ENCODE peak calls at places on chromosomes 6 and 20, in eight cellular contexts. E, A, V, Y, L, B, Q and H are unnamed samples.

GRCh38 chr6:153160221-153160620 is 29.1 kb upstream of the RGS17 start:
- DNase-seq in A (no peak), E (no peak), L (no peak), B (no peak), Q (peak; percentile 10), V (no peak), Y (no peak), H (no peak)

GRCh38 chr6:152573762-152574161 is 63.4 kb downstream of the SYNE1 start:
- DNase-seq in Q (peak; percentile 18), L (no peak), V (no peak), Y (no peak), E (no peak), A (no peak), B (no peak), H (no peak)

GRCh38 chr6:156809034-156809433 is 31.9 kb downstream of the ARID1B start:
- DNase-seq in A (no peak), Y (no peak), B (no peak), Q (peak; percentile 55), E (no peak), L (no peak), V (no peak), H (no peak)

GRCh38 chr6:149454405-149454848 is 30.4 kb downstream of the ZC3H12D start:
- DNase-seq in L (no peak), V (no peak), A (no peak), Y (no peak), B (peak; percentile 52), Q (peak; percentile 84), E (no peak), H (no peak)

GRCh38 chr6:130115036-130115435 is 96.7 kb downstream of the L3MBTL3 start:
- DNase-seq in L (no peak), A (no peak), B (no peak), V (no peak), Y (no peak), E (no peak), Q (no peak), H (no peak)

GRCh38 chr6:26350858-26351543 is 14.0 kb upstream of the BTN3A2 start:
- DNase-seq in Y (no peak), E (no peak), Q (no peak), A (no peak), B (no peak), V (no peak), L (no peak), H (no peak)

GRCh38 chr6:141685416-141685815 is 447.3 kb upstream of the GJE1 start:
- DNase-seq in L (no peak), V (no peak), E (no peak), B (no peak), Q (peak; percentile 25), A (no peak), Y (no peak), H (no peak)

GRCh38 chr20:58330229-58330628 is 20.7 kb downstream of the RAB22A start:
- DNase-seq in Q (no peak), V (no peak), L (no peak), Y (no peak), A (no peak), E (no peak), B (no peak), H (no peak)

GRCh38 chr6:157728183-157728881 is 94.7 kb upstream of the SNX9 start:
- DNase-seq in Q (no peak), B (no peak), V (no peak), Y (no peak), A (no peak), L (no peak), E (no peak), H (no peak)

GRCh38 chr6:84066536-84066935 is 33.0 kb downstream of the MRAP2 start:
- DNase-seq in E (no peak), V (no peak), Q (no peak), Y (no peak), B (no peak), A (no peak), L (no peak), H (no peak)

GRCh38 chr6:7146079-7146828 is 38.5 kb downstream of the RREB1 start:
- DNase-seq in V (no peak), A (no peak), E (no peak), Y (no peak), Q (peak; percentile 80), B (no peak), L (no peak), H (no peak)

GRCh38 chr6:158825951-158826306 is 6.8 kb upstream of the EZR start:
- DNase-seq in Y (no peak), B (no peak), Q (peak; percentile 75), A (no peak), E (no peak), L (no peak), V (no peak), H (no peak)

GRCh38 chr20:12057778-12058177 is 140.1 kb downstream of the BTBD3 start:
- DNase-seq in V (peak; percentile 9), Y (no peak), L (no peak), B (no peak), A (no peak), E (no peak), Q (no peak), H (no peak)

GRCh38 chr20:46400828-46401477 is 5.5 kb downstream of the ELMO2 start:
- DNase-seq in Q (peak; percentile 46), Y (no peak), E (no peak), L (no peak), B (no peak), A (no peak), V (peak; percentile 28), H (no peak)

GRCh38 chr20:62709537-62709905 is 885 bp downstream of the NTSR1 start:
- DNase-seq in V (no peak), B (no peak), A (peak; percentile 37), Q (no peak), L (no peak), Y (no peak), E (no peak), H (no peak)

GRCh38 chr6:34243131-34243771 is 5.6 kb downstream of the SMIM29 start:
- DNase-seq in L (no peak), E (no peak), Y (no peak), A (no peak), V (no peak), B (no peak), Q (peak; percentile 77), H (no peak)

GRCh38 chr6:155586036-155586557 is 130.5 kb upstream of the NOX3 start:
- DNase-seq in B (no peak), A (no peak), Q (no peak), E (no peak), Y (no peak), V (no peak), L (no peak), H (no peak)

GRCh38 chr6:92122746-92123145 is 1296.6 kb downstream of the EPHA7 start:
- DNase-seq in Y (no peak), L (no peak), V (peak; percentile 25), E (no peak), A (no peak), B (no peak), Q (peak; percentile 1), H (no peak)

GRCh38 chr20:6122873-6123649 is at the start of gene FERMT1:
- DNase-seq in L (peak; percentile 45), Y (no peak), A (peak; percentile 89), B (peak; percentile 88), Q (peak; percentile 54), E (peak; percentile 51), V (peak; percentile 80), H (peak; percentile 71)

GRCh38 chr6:95768539-95768938 is 191.2 kb downstream of the MANEA start:
- DNase-seq in V (peak; percentile 59), Q (no peak), L (no peak), Y (no peak), E (no peak), B (no peak), A (no peak), H (peak; percentile 5)

DNA sequence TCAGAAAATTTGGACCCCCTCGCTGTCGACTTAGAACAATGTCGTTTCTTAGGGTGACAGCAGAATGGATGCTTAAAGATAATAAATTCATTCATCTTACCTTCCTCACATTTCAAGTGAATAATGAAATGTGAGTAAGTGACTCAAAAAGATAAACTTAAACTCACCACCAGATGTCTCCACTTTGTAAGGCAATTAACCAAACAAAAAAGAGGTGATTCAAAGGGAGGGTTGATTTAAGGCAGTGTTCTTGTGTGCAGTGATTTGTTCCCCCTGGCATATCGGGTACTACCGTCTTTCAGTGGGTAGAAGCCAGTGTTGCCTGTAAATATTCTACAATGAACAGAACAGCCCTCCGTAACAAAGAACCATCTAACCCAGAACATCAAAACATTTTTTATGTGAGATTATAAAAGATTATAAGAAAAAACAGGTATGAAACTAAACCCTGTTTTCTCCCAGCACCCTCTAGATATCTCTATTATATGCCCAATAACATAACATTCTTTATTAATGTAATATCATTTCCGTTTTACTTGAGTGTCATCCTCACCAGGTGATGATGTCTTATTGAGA is 589.7 kb downstream of the CBLN4 start:
- DNase-seq in B (peak; percentile 56), L (no peak), A (peak; percentile 13), V (peak; percentile 44), Y (no peak), Q (no peak), E (no peak), H (no peak)
- TF ChIP-seq CTCF in B (peak; percentile 54), L (peak; percentile 66), A (peak; percentile 17), V (peak; percentile 59), Y (no peak), Q (no peak), E (no peak), H (peak; percentile 37)

GRCh38 chr20:64149809-64150560 is 14.3 kb upstream of the MYT1 start:
- DNase-seq in L (no peak), E (no peak), A (no peak), Q (no peak), Y (no peak), V (no peak), B (no peak), H (no peak)
- TF ChIP-seq CTCF in L (no peak), E (no peak), A (no peak), Q (no peak), Y (no peak), V (no peak), B (no peak), H (no peak)

GRCh38 chr20:24208652-24209051 is 220.1 kb upstream of the GGTLC1 start:
- DNase-seq in Y (no peak), B (no peak), V (peak; percentile 54), A (peak; percentile 53), L (no peak), Q (no peak), E (peak; percentile 48), H (peak; percentile 38)
- TF ChIP-seq CTCF in Y (no peak), B (no peak), V (peak; percentile 43), A (peak; percentile 19), L (peak; percentile 30), Q (no peak), E (peak; percentile 31), H (peak; percentile 24)

DNA sequence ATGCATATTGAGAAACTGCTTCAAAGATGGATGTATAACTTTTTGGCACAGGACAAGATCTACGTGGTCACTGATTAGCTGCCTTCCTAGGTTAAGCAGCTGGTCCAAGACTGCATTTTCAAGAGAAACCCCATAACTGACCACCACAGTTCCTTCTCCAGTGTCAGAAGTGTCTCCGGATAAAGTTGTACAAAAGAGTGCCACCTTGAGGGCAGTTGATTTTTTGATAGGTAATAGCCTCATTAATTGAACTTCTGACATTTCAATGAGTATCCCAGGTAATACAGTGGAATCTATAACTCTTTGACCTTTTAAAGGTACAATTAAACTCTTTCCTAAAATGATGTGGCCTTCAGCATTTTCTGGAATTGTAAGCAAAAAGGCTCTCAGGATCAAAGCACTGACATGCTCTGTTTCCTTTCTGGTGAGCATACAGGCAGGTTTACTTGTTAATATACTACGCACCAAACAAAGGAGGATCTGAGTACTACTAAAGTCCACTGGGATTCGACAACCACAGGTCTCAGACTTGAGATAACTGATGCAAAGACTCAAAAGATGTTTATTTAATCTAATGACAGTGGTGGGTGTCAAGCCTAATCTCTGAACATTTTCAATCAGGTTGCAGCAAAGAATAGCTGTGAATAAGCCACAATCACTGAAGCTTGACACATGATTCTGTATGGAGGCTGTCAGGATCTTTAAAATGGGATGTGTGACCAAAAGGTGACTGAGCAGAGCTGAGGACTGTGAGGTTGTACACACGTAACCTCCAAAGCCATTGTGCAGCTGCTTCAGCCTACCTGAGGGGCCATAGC is 21.2 kb downstream of the MKKS start:
- DNase-seq in A (peak; percentile 55), L (no peak), V (no peak), Q (no peak), E (no peak), Y (no peak), B (no peak), H (no peak)
- TF ChIP-seq CTCF in A (peak; percentile 78), L (no peak), V (peak; percentile 23), Q (peak; percentile 12), E (no peak), Y (no peak), B (no peak), H (no peak)